ENCODE peak calls at places on chromosomes 4 and X, in ten cellular contexts. F is osteoblast; E is breast epithelium; B is pancreas; Z is heart left ventricle; X is mammary epithelial cell; I is small intestine; L is lower lobe of right lung; T is left ventricle myocardium inferior; V is CD8-positive, alpha-beta memory T cell. R is an unnamed sample.

GRCh38 chr4:80812145-80812544 is 218.4 kb upstream of the BMP3 start:
- DNase-seq in Z (no peak), T (no peak), E (no peak), V (no peak), L (no peak), F (no peak), X (no peak), B (no peak), I (no peak), R (no peak)

GRCh38 chr4:166014411-166014810 is 141.4 kb downstream of the TLL1 start:
- DNase-seq in V (no peak), L (no peak), F (no peak), E (no peak), I (peak; percentile 99), X (peak; percentile 83), Z (no peak), T (no peak), B (no peak), R (no peak)

GRCh38 chrX:13285693-13286092 is 34.2 kb downstream of the ATXN3L start:
- DNase-seq in E (no peak), V (no peak), T (no peak), B (no peak), Z (no peak), I (no peak), F (no peak), X (no peak), L (no peak), R (no peak)

GRCh38 chrX:114097866-114098265 is 486.0 kb upstream of the HTR2C start:
- DNase-seq in F (no peak), V (no peak), L (no peak), Z (no peak), T (no peak), X (no peak), I (no peak), B (no peak), E (no peak), R (no peak)

GRCh38 chr4:26723216-26723615 is 137.4 kb upstream of the STIM2 start:
- DNase-seq in X (no peak), T (no peak), V (no peak), Z (no peak), B (no peak), E (no peak), L (no peak), F (no peak), I (no peak), R (no peak)

GRCh38 chr4:20305976-20306375 is 54.3 kb downstream of the SLIT2 start:
- DNase-seq in L (no peak), X (no peak), E (no peak), V (no peak), I (no peak), B (no peak), Z (no peak), F (no peak), T (no peak), R (no peak)

GRCh38 chr4:142549726-142550463 is 296.2 kb downstream of the INPP4B start:
- DNase-seq in T (no peak), B (no peak), Z (no peak), L (no peak), I (peak; percentile 70), V (no peak), X (peak; percentile 97), E (no peak), F (peak; percentile 6), R (no peak)

GRCh38 chrX:65871671-65872311 is 168.1 kb downstream of the VSIG4 start:
- DNase-seq in Z (peak; percentile 20), B (no peak), X (peak; percentile 84), L (no peak), V (no peak), I (peak; percentile 7), F (no peak), E (no peak), T (no peak), R (no peak)

GRCh38 chr4:153205757-153206156 is 1.5 kb downstream of the TRIM2 start:
- DNase-seq in L (no peak), B (peak; percentile 57), F (no peak), Z (no peak), X (peak; percentile 46), E (no peak), V (no peak), T (no peak), I (peak; percentile 97), R (no peak)

GRCh38 chrX:67652581-67652980 is 108.8 kb downstream of the AR start:
- DNase-seq in B (no peak), Z (no peak), L (no peak), V (no peak), I (no peak), X (no peak), F (no peak), T (no peak), E (no peak), R (no peak)

GRCh38 chr4:87219648-87220093 is 747 bp downstream of the KLHL8 start:
- DNase-seq in E (no peak), F (peak; percentile 74), Z (peak; percentile 19), B (peak; percentile 74), I (peak; percentile 54), T (peak; percentile 44), V (peak; percentile 48), L (peak; percentile 76), X (no peak), R (peak; percentile 37)

GRCh38 chr4:98648602-98649001 is 9.8 kb downstream of the TSPAN5 start:
- DNase-seq in I (no peak), B (no peak), F (no peak), L (no peak), Z (peak; percentile 27), T (no peak), X (no peak), E (no peak), V (no peak), R (no peak)

DNA sequence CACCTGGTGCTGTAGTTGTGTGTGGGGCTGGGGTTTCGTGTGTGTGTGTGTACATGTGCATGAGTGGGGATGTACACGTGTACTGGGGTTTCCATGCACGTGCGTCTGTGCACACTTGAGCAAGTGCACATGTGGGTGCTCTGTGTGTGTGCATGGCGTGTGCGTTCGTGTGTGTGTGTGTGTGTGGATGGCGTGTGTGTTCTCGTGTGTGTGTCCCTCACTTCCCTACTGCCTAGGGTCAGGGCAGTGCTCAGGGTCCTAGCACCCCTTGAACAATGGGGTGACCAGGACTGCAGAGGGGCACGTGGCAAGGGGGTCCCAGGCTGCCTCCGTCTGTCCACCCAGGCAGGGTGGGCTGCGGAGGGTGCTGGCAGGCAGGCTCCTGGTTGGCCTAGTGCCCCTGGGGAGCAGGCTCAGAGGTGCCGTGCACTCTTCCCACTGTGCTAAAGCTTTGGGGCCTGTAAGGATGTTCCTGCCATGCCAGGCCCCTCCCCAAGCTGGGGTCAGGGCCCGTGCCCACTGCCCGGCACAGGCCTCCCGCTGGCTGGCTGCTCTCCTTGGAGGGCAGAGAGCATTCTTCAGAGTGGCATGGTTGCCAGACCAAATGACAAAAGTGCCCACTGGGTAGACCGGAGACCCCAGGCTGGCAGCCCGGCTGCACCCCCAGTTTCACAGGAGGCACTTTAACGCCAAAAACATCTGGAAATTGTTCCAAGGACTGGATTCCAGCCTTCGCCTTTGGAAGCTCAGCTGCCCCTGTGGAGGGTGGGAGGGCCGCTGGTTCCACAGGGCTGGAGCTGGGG is 29.1 kb downstream of the FGFRL1 start:
- DNase-seq in F (peak; percentile 73), T (no peak), I (no peak), L (no peak), Z (no peak), E (no peak), B (no peak), X (no peak), V (no peak), R (no peak)
- H3K27ac ChIP-seq in F (no peak overlapping the region), T (no peak overlapping the region), I (no peak overlapping the region), L (no peak overlapping the region), Z (no peak overlapping the region), E (peak overlapping the region; percentile 26), B (no peak overlapping the region), X (no peak overlapping the region), V (peak overlapping the region; percentile 43), R (peak overlapping the region; percentile 45)

GRCh38 chrX:47202877-47203276 is 9.2 kb downstream of the UBA1 start:
- DNase-seq in E (no peak), V (no peak), T (no peak), F (no peak), L (no peak), X (no peak), I (no peak), Z (no peak), B (no peak), R (no peak)
- H3K36me3 ChIP-seq in E (peaks cover 11% of the 10 kb centered on the region), V (peaks cover 72% of the 10 kb centered on the region), T (peaks cover 86% of the 10 kb centered on the region), F (peaks cover 93% of the 10 kb centered on the region), L (peaks cover 98% of the 10 kb centered on the region), X (peaks cover 60% of the 10 kb centered on the region), I (peaks cover 57% of the 10 kb centered on the region), Z (peaks cover 87% of the 10 kb centered on the region), B (peaks cover 7% of the 10 kb centered on the region), R (peaks cover 59% of the 10 kb centered on the region)

GRCh38 chr4:56218230-56218895 is 168.9 kb downstream of the AASDH start:
- DNase-seq in L (no peak), I (peak; percentile 41), T (no peak), F (no peak), Z (no peak), B (no peak), E (no peak), X (no peak), V (no peak), R (no peak)

GRCh38 chr4:56219447-56219846 is 167.8 kb downstream of the AASDH start:
- DNase-seq in Z (no peak), T (no peak), F (no peak), E (no peak), I (no peak), V (no peak), L (no peak), X (no peak), B (no peak), R (no peak)

GRCh38 chr4:56215138-56215793 is 172.0 kb downstream of the AASDH start:
- DNase-seq in E (no peak), T (no peak), V (no peak), Z (no peak), I (peak; percentile 93), B (no peak), L (no peak), X (no peak), F (peak; percentile 50), R (no peak)

GRCh38 chr4:56215901-56216300 is 171.4 kb downstream of the AASDH start:
- DNase-seq in L (no peak), E (no peak), X (peak; percentile 15), B (no peak), F (no peak), I (peak; percentile 93), T (no peak), Z (peak; percentile 11), V (no peak), R (no peak)

DNA sequence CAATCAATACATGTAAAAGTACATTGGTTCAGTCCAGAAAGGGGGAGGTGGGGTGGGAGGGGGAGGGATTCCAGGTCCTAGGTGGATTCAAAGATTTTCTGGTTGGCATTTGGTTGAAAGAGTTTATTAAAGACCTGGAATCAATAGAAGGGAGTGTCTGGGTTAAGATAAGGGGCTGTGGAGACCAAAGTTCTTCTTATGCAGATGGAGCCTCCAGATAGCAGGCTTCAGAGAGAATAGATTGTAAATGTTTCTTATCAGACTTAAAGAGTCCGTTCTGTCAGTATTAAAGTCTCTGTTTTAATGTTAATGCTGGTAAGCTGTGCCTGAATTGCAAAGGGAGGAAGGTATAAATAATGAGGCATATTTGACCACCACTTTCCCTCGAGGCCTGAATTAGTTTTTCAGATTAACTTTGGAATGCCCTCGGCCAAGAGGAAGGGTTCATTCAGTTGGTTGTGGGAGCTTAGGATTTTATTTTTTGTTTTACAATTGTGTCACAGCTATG is 169.9 kb downstream of the AASDH start:
- DNase-seq in Z (no peak), B (no peak), T (no peak), E (no peak), V (no peak), X (no peak), F (no peak), I (peak; percentile 91), L (no peak), R (no peak)
- H3K4me1 ChIP-seq in Z (no peaks in the 10 kb centered on the region), B (no peaks in the 10 kb centered on the region), T (no peaks in the 10 kb centered on the region), E (no peaks in the 10 kb centered on the region), V (no peaks in the 10 kb centered on the region), X (no peaks in the 10 kb centered on the region), F (no peaks in the 10 kb centered on the region), I (no peaks in the 10 kb centered on the region), L (no peaks in the 10 kb centered on the region), R (no peaks in the 10 kb centered on the region)

GRCh38 chr4:42048394-42048793 is 58.1 kb downstream of the SLC30A9 start:
- DNase-seq in L (no peak), X (peak; percentile 71), V (no peak), T (no peak), Z (no peak), F (peak; percentile 60), B (no peak), E (no peak), I (peak; percentile 21), R (no peak)
- H3K27ac ChIP-seq in L (no peak overlapping the region), X (no peak overlapping the region), V (no peak overlapping the region), T (no peak overlapping the region), Z (no peak overlapping the region), F (no peak overlapping the region), B (no peak overlapping the region), E (no peak overlapping the region), I (no peak overlapping the region), R (no peak overlapping the region)